ENCODE peak calls at places on chromosomes 1 and 21, in seven cellular contexts. One of them, this sample, is unnamed.

GRCh38 chr1:87034351-87034750 is 119.9 kb downstream of the HS2ST1 start:
- DNase-seq in heart right ventricle: no peak
- DNase-seq in psoas muscle: no peak
- DNase-seq in kidney epithelial cell: no peak
- DNase-seq in pancreas: no peak
- DNase-seq in GM12865: no peak
- DNase-seq in thoracic aorta: no peak
- DNase-seq in this sample: no peak

GRCh38 chr1:145777357-145778145 is 46.3 kb downstream of the RNF115 start:
- DNase-seq in heart right ventricle: no peak
- DNase-seq in psoas muscle: no peak
- DNase-seq in kidney epithelial cell: no peak
- DNase-seq in pancreas: no peak
- DNase-seq in GM12865: no peak
- DNase-seq in thoracic aorta: no peak
- DNase-seq in this sample: no peak

GRCh38 chr1:5891736-5892135 is 100.5 kb downstream of the NPHP4 start:
- DNase-seq in heart right ventricle: no peak
- DNase-seq in psoas muscle: no peak
- DNase-seq in kidney epithelial cell: no peak
- DNase-seq in pancreas: no peak
- DNase-seq in GM12865: no peak
- DNase-seq in thoracic aorta: no peak
- DNase-seq in this sample: no peak

GRCh38 chr1:63327417-63328139 is 5.2 kb downstream of the FOXD3 start:
- DNase-seq in heart right ventricle: peak
- DNase-seq in psoas muscle: peak
- DNase-seq in kidney epithelial cell: no peak
- DNase-seq in pancreas: peak
- DNase-seq in GM12865: peak
- DNase-seq in thoracic aorta: no peak
- DNase-seq in this sample: no peak

GRCh38 chr1:115251340-115251748 is 86.7 kb downstream of the NGF start:
- DNase-seq in heart right ventricle: no peak
- DNase-seq in psoas muscle: no peak
- DNase-seq in kidney epithelial cell: no peak
- DNase-seq in pancreas: no peak
- DNase-seq in GM12865: no peak
- DNase-seq in thoracic aorta: no peak
- DNase-seq in this sample: no peak

GRCh38 chr1:221217029-221217428 is 337.8 kb downstream of the HLX start:
- DNase-seq in heart right ventricle: no peak
- DNase-seq in psoas muscle: no peak
- DNase-seq in kidney epithelial cell: no peak
- DNase-seq in pancreas: no peak
- DNase-seq in GM12865: no peak
- DNase-seq in thoracic aorta: no peak
- DNase-seq in this sample: no peak

GRCh38 chr1:228163004-228163753 is 2.4 kb upstream of the IBA57 start:
- DNase-seq in heart right ventricle: peak
- DNase-seq in psoas muscle: peak
- DNase-seq in kidney epithelial cell: no peak
- DNase-seq in pancreas: peak
- DNase-seq in GM12865: no peak
- DNase-seq in thoracic aorta: no peak
- DNase-seq in this sample: no peak

GRCh38 chr1:114023377-114023776 is 44.1 kb downstream of the OLFML3 start:
- DNase-seq in heart right ventricle: no peak
- DNase-seq in psoas muscle: no peak
- DNase-seq in kidney epithelial cell: no peak
- DNase-seq in pancreas: no peak
- DNase-seq in GM12865: no peak
- DNase-seq in thoracic aorta: no peak
- DNase-seq in this sample: no peak

GRCh38 chr1:22262583-22262982 is 119.7 kb upstream of the WNT4 start:
- DNase-seq in heart right ventricle: no peak
- DNase-seq in psoas muscle: no peak
- DNase-seq in kidney epithelial cell: no peak
- DNase-seq in pancreas: no peak
- DNase-seq in GM12865: peak
- DNase-seq in thoracic aorta: no peak
- DNase-seq in this sample: no peak

GRCh38 chr21:45421846-45422775 is 17.1 kb downstream of the COL18A1 start:
- DNase-seq in heart right ventricle: peak
- DNase-seq in psoas muscle: peak
- DNase-seq in kidney epithelial cell: no peak
- DNase-seq in pancreas: peak
- DNase-seq in GM12865: no peak
- DNase-seq in thoracic aorta: no peak
- DNase-seq in this sample: no peak

GRCh38 chr1:208036918-208037567 is 126.1 kb upstream of the CD34 start:
- DNase-seq in heart right ventricle: no peak
- DNase-seq in psoas muscle: no peak
- DNase-seq in kidney epithelial cell: no peak
- DNase-seq in pancreas: no peak
- DNase-seq in GM12865: no peak
- DNase-seq in thoracic aorta: no peak
- DNase-seq in this sample: no peak

GRCh38 chr1:232904566-232904965 is 45.8 kb upstream of the NTPCR start:
- DNase-seq in heart right ventricle: no peak
- DNase-seq in psoas muscle: no peak
- DNase-seq in kidney epithelial cell: peak
- DNase-seq in pancreas: no peak
- DNase-seq in GM12865: peak
- DNase-seq in thoracic aorta: no peak
- DNase-seq in this sample: no peak

GRCh38 chr1:173341307-173341706 is 134.2 kb upstream of the TNFSF4 start:
- DNase-seq in heart right ventricle: peak
- DNase-seq in psoas muscle: peak
- DNase-seq in kidney epithelial cell: no peak
- DNase-seq in pancreas: no peak
- DNase-seq in GM12865: no peak
- DNase-seq in thoracic aorta: no peak
- DNase-seq in this sample: peak

GRCh38 chr1:219518168-219518905 is 94.6 kb downstream of the ZC3H11B start:
- DNase-seq in heart right ventricle: no peak
- DNase-seq in psoas muscle: no peak
- DNase-seq in kidney epithelial cell: peak
- DNase-seq in pancreas: no peak
- DNase-seq in GM12865: no peak
- DNase-seq in thoracic aorta: no peak
- DNase-seq in this sample: no peak

GRCh38 chr21:35004289-35004688 is 44.8 kb downstream of the RUNX1 start:
- DNase-seq in heart right ventricle: no peak
- DNase-seq in psoas muscle: no peak
- DNase-seq in kidney epithelial cell: no peak
- DNase-seq in pancreas: no peak
- DNase-seq in GM12865: no peak
- DNase-seq in thoracic aorta: no peak
- DNase-seq in this sample: no peak

GRCh38 chr1:151949371-151950193 is 40.3 kb upstream of the THEM4 start:
- DNase-seq in heart right ventricle: no peak
- DNase-seq in psoas muscle: no peak
- DNase-seq in kidney epithelial cell: no peak
- DNase-seq in pancreas: no peak
- DNase-seq in GM12865: no peak
- DNase-seq in thoracic aorta: no peak
- DNase-seq in this sample: no peak

GRCh38 chr1:151945725-151946365 is 36.5 kb upstream of the THEM4 start:
- DNase-seq in heart right ventricle: peak
- DNase-seq in psoas muscle: peak
- DNase-seq in kidney epithelial cell: peak
- DNase-seq in pancreas: peak
- DNase-seq in GM12865: peak
- DNase-seq in thoracic aorta: peak
- DNase-seq in this sample: peak

GRCh38 chr1:151946366-151946764 is 37.1 kb upstream of the THEM4 start:
- DNase-seq in heart right ventricle: no peak
- DNase-seq in psoas muscle: no peak
- DNase-seq in kidney epithelial cell: no peak
- DNase-seq in pancreas: no peak
- DNase-seq in GM12865: no peak
- DNase-seq in thoracic aorta: no peak
- DNase-seq in this sample: no peak

GRCh38 chr1:151947140-151947539 is 37.8 kb upstream of the THEM4 start:
- DNase-seq in heart right ventricle: no peak
- DNase-seq in psoas muscle: no peak
- DNase-seq in kidney epithelial cell: no peak
- DNase-seq in pancreas: no peak
- DNase-seq in GM12865: no peak
- DNase-seq in thoracic aorta: no peak
- DNase-seq in this sample: no peak

GRCh38 chr1:151948506-151948905 is 39.2 kb upstream of the THEM4 start:
- DNase-seq in heart right ventricle: no peak
- DNase-seq in psoas muscle: no peak
- DNase-seq in kidney epithelial cell: no peak
- DNase-seq in pancreas: no peak
- DNase-seq in GM12865: no peak
- DNase-seq in thoracic aorta: no peak
- DNase-seq in this sample: no peak
- TF ChIP-seq CTCF in heart right ventricle: no peak
- TF ChIP-seq CTCF in psoas muscle: no peak
- TF ChIP-seq CTCF in kidney epithelial cell: no peak
- TF ChIP-seq CTCF in pancreas: no peak
- TF ChIP-seq CTCF in GM12865: no peak
- TF ChIP-seq CTCF in thoracic aorta: no peak
- TF ChIP-seq CTCF in this sample: no peak

GRCh38 chr21:33824156-33824941 is 91.3 kb downstream of the ATP5PO start:
- DNase-seq in heart right ventricle: no peak
- DNase-seq in psoas muscle: no peak
- DNase-seq in kidney epithelial cell: no peak
- DNase-seq in pancreas: no peak
- DNase-seq in GM12865: no peak
- DNase-seq in thoracic aorta: no peak
- DNase-seq in this sample: no peak
- TF ChIP-seq CTCF in heart right ventricle: no peak
- TF ChIP-seq CTCF in psoas muscle: no peak
- TF ChIP-seq CTCF in kidney epithelial cell: no peak
- TF ChIP-seq CTCF in pancreas: no peak
- TF ChIP-seq CTCF in GM12865: no peak
- TF ChIP-seq CTCF in thoracic aorta: no peak
- TF ChIP-seq CTCF in this sample: no peak

DNA sequence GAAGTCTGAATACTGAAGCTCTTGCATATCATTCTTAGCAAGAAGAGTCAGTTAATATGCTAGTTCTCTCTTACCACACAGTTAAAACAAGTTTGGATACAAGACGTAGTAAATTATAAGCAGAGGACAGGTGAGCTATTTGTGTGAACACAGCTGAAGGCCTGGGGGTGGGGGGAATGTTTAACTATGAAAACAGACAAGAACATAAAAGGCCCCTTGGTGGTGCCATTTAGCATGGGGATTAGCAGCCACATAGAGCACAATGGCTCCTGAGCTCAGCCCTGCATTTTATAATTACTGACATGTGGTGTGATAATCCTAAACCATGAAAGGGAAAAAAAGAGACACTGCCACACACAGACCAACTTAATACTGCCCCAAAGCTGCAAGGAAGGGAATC is 94.8 kb downstream of the TGFBR3 start:
- DNase-seq in heart right ventricle: no peak
- DNase-seq in psoas muscle: no peak
- DNase-seq in kidney epithelial cell: no peak
- DNase-seq in pancreas: no peak
- DNase-seq in GM12865: no peak
- DNase-seq in thoracic aorta: no peak
- DNase-seq in this sample: no peak
- TF ChIP-seq CTCF in heart right ventricle: no peak
- TF ChIP-seq CTCF in psoas muscle: no peak
- TF ChIP-seq CTCF in kidney epithelial cell: no peak
- TF ChIP-seq CTCF in pancreas: no peak
- TF ChIP-seq CTCF in GM12865: no peak
- TF ChIP-seq CTCF in thoracic aorta: no peak
- TF ChIP-seq CTCF in this sample: no peak

DNA sequence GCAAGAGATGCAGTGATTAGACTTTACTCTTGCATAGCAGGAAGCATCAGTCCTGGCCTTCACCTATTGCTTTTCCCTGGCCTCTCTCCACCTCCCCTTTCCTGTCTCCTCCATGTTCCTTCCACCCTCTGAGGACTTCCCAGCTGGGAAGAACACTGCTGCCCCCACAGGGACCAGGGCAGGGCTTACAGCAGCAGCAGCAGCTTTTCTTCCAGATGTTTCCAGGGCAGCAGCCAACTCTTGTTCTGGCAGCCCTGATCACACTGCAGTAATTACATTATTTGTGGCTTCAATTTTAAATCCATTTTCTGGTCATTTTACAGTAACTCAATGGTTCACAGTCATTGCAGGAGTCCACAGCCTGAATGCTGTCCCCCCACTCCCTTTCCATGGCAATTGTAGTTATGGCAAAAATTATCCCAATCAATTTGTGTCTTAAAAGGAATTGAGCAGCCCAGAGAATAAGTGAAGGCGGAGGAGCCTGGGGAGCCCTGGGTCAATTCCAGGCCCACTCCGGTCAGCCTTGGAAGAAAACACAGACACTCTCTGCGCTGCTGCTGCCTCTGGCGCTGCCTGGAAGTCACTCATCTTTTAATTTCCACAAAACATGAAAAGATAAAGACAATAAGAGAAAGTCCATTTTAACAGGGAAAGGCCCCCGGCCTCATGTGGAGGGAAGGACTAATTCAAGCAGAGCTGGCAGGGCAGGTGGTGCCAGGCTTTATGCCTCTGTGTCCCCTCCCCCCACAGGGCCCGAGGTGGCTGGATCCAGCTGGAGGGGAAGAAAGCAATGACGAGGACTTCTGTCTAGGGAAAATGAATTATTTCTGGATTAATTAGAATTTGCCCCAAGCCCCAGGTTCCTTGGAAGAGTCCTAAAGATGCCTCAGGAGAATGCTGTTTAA is 148.5 kb downstream of the GRIK3 start:
- DNase-seq in heart right ventricle: no peak
- DNase-seq in psoas muscle: no peak
- DNase-seq in kidney epithelial cell: no peak
- DNase-seq in pancreas: no peak
- DNase-seq in GM12865: no peak
- DNase-seq in thoracic aorta: no peak
- DNase-seq in this sample: no peak
- TF ChIP-seq CTCF in heart right ventricle: no peak
- TF ChIP-seq CTCF in psoas muscle: no peak
- TF ChIP-seq CTCF in kidney epithelial cell: no peak
- TF ChIP-seq CTCF in pancreas: no peak
- TF ChIP-seq CTCF in GM12865: no peak
- TF ChIP-seq CTCF in thoracic aorta: no peak
- TF ChIP-seq CTCF in this sample: no peak

DNA sequence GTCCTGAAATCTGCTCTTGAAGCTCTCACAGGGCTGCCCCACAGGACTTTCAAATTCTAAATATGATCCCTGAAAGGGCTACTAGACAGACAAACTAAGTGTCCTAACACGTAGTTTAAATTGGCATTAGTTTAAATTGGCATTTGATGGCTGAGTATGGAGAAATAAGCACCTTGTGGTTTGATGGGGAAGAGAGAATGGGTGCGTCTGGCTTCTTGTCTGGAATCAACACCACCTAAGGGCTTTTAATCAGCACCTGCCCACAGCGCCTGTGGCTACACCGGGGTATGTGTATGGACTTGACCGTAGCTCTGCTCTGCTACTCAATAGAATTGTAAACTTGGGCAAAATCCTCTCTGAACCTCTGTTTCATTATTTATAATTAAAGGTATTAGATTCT is 5.7 kb upstream of the LAMB3 start:
- DNase-seq in heart right ventricle: no peak
- DNase-seq in psoas muscle: no peak
- DNase-seq in kidney epithelial cell: no peak
- DNase-seq in pancreas: no peak
- DNase-seq in GM12865: no peak
- DNase-seq in thoracic aorta: no peak
- DNase-seq in this sample: no peak
- TF ChIP-seq CTCF in heart right ventricle: no peak
- TF ChIP-seq CTCF in psoas muscle: no peak
- TF ChIP-seq CTCF in kidney epithelial cell: no peak
- TF ChIP-seq CTCF in pancreas: no peak
- TF ChIP-seq CTCF in GM12865: no peak
- TF ChIP-seq CTCF in thoracic aorta: no peak
- TF ChIP-seq CTCF in this sample: no peak

This sample was measured in gastrocnemius medialis.